ENCODE peak calls at places on chromosomes 5 and 9, in six cellular contexts. One of them, this sample, is unnamed.

GRCh38 chr5:161312882-161313281 is 233.6 kb downstream of the GABRB2 start:
- DNase-seq in OCI-LY7: no peak
- DNase-seq in right lobe of liver: no peak
- DNase-seq in brain microvascular endothelial cell: no peak
- DNase-seq in heart left ventricle: no peak
- DNase-seq in naive thymus-derived CD4-positive, alpha-beta T cell: no peak
- DNase-seq in this sample: no peak

GRCh38 chr5:154202379-154203260 is 12.1 kb downstream of the GALNT10 start:
- DNase-seq in right lobe of liver: no peak
- DNase-seq in heart left ventricle: no peak
- DNase-seq in OCI-LY7: no peak
- DNase-seq in naive thymus-derived CD4-positive, alpha-beta T cell: peak; percentile 26
- DNase-seq in brain microvascular endothelial cell: no peak
- DNase-seq in this sample: no peak

GRCh38 chr9:94892675-94893074 is 166.2 kb downstream of the AOPEP start:
- DNase-seq in right lobe of liver: no peak
- DNase-seq in heart left ventricle: no peak
- DNase-seq in brain microvascular endothelial cell: no peak
- DNase-seq in naive thymus-derived CD4-positive, alpha-beta T cell: no peak
- DNase-seq in OCI-LY7: no peak
- DNase-seq in this sample: no peak

GRCh38 chr5:141654298-141654697 is 3.1 kb upstream of the FCHSD1 start:
- DNase-seq in heart left ventricle: no peak
- DNase-seq in brain microvascular endothelial cell: peak; percentile 67
- DNase-seq in OCI-LY7: no peak
- DNase-seq in right lobe of liver: no peak
- DNase-seq in naive thymus-derived CD4-positive, alpha-beta T cell: no peak
- DNase-seq in this sample: no peak

GRCh38 chr5:19923742-19924141 is 64.3 kb downstream of the CDH18 start:
- DNase-seq in brain microvascular endothelial cell: no peak
- DNase-seq in heart left ventricle: no peak
- DNase-seq in right lobe of liver: no peak
- DNase-seq in OCI-LY7: no peak
- DNase-seq in naive thymus-derived CD4-positive, alpha-beta T cell: no peak
- DNase-seq in this sample: no peak

GRCh38 chr5:128213340-128213739 is 129.8 kb downstream of the SLC12A2 start:
- DNase-seq in right lobe of liver: no peak
- DNase-seq in OCI-LY7: peak; percentile 56
- DNase-seq in brain microvascular endothelial cell: peak; percentile 65
- DNase-seq in naive thymus-derived CD4-positive, alpha-beta T cell: peak; percentile 21
- DNase-seq in heart left ventricle: no peak
- DNase-seq in this sample: no peak

GRCh38 chr5:67581203-67581602 is 384.6 kb upstream of the CD180 start:
- DNase-seq in OCI-LY7: no peak
- DNase-seq in right lobe of liver: no peak
- DNase-seq in heart left ventricle: no peak
- DNase-seq in brain microvascular endothelial cell: no peak
- DNase-seq in naive thymus-derived CD4-positive, alpha-beta T cell: no peak
- DNase-seq in this sample: no peak

GRCh38 chr9:37127018-37127417 is 6.6 kb downstream of the ZCCHC7 start:
- DNase-seq in right lobe of liver: no peak
- DNase-seq in heart left ventricle: no peak
- DNase-seq in OCI-LY7: no peak
- DNase-seq in brain microvascular endothelial cell: no peak
- DNase-seq in naive thymus-derived CD4-positive, alpha-beta T cell: no peak
- DNase-seq in this sample: no peak

GRCh38 chr5:124285071-124285470 is 461.4 kb downstream of the ZNF608 start:
- DNase-seq in right lobe of liver: no peak
- DNase-seq in heart left ventricle: no peak
- DNase-seq in brain microvascular endothelial cell: no peak
- DNase-seq in OCI-LY7: no peak
- DNase-seq in naive thymus-derived CD4-positive, alpha-beta T cell: no peak
- DNase-seq in this sample: no peak

GRCh38 chr9:93132287-93132927 is 1.6 kb downstream of the NINJ1 start:
- DNase-seq in right lobe of liver: peak; percentile 92
- DNase-seq in brain microvascular endothelial cell: no peak
- DNase-seq in heart left ventricle: peak; percentile 85
- DNase-seq in naive thymus-derived CD4-positive, alpha-beta T cell: no peak
- DNase-seq in OCI-LY7: no peak
- DNase-seq in this sample: no peak

GRCh38 chr5:96331681-96332361 is 101.2 kb downstream of the PCSK1 start:
- DNase-seq in right lobe of liver: no peak
- DNase-seq in OCI-LY7: no peak
- DNase-seq in naive thymus-derived CD4-positive, alpha-beta T cell: no peak
- DNase-seq in brain microvascular endothelial cell: no peak
- DNase-seq in heart left ventricle: no peak
- DNase-seq in this sample: no peak

GRCh38 chr5:153542536-153542935 is 52.1 kb downstream of the GRIA1 start:
- DNase-seq in naive thymus-derived CD4-positive, alpha-beta T cell: no peak
- DNase-seq in heart left ventricle: no peak
- DNase-seq in right lobe of liver: no peak
- DNase-seq in brain microvascular endothelial cell: no peak
- DNase-seq in OCI-LY7: no peak
- DNase-seq in this sample: no peak

GRCh38 chr5:96006291-96006690 is 44.6 kb upstream of the ELL2 start:
- DNase-seq in right lobe of liver: no peak
- DNase-seq in naive thymus-derived CD4-positive, alpha-beta T cell: no peak
- DNase-seq in brain microvascular endothelial cell: no peak
- DNase-seq in OCI-LY7: no peak
- DNase-seq in heart left ventricle: no peak
- DNase-seq in this sample: no peak

GRCh38 chr5:137433539-137433938 is 65.6 kb downstream of the SPOCK1 start:
- DNase-seq in brain microvascular endothelial cell: no peak
- DNase-seq in right lobe of liver: no peak
- DNase-seq in naive thymus-derived CD4-positive, alpha-beta T cell: no peak
- DNase-seq in heart left ventricle: no peak
- DNase-seq in OCI-LY7: no peak
- DNase-seq in this sample: no peak
- H3K27ac ChIP-seq in brain microvascular endothelial cell: no peak overlapping the region
- H3K27ac ChIP-seq in right lobe of liver: no peak overlapping the region
- H3K27ac ChIP-seq in naive thymus-derived CD4-positive, alpha-beta T cell: no peak overlapping the region
- H3K27ac ChIP-seq in heart left ventricle: no peak overlapping the region
- H3K27ac ChIP-seq in OCI-LY7: no peak overlapping the region
- H3K27ac ChIP-seq in this sample: no peak overlapping the region

GRCh38 chr9:124385623-124386022 is 29.6 kb downstream of the PSMB7 start:
- DNase-seq in brain microvascular endothelial cell: no peak
- DNase-seq in naive thymus-derived CD4-positive, alpha-beta T cell: no peak
- DNase-seq in right lobe of liver: no peak
- DNase-seq in heart left ventricle: no peak
- DNase-seq in OCI-LY7: no peak
- DNase-seq in this sample: no peak

GRCh38 chr9:124388275-124389048 is 26.8 kb downstream of the PSMB7 start:
- DNase-seq in brain microvascular endothelial cell: no peak
- DNase-seq in naive thymus-derived CD4-positive, alpha-beta T cell: no peak
- DNase-seq in heart left ventricle: no peak
- DNase-seq in right lobe of liver: no peak
- DNase-seq in OCI-LY7: peak; percentile 5
- DNase-seq in this sample: no peak

GRCh38 chr9:124384210-124384609 is 31.0 kb downstream of the PSMB7 start:
- DNase-seq in OCI-LY7: no peak
- DNase-seq in naive thymus-derived CD4-positive, alpha-beta T cell: no peak
- DNase-seq in brain microvascular endothelial cell: no peak
- DNase-seq in heart left ventricle: no peak
- DNase-seq in right lobe of liver: no peak
- DNase-seq in this sample: no peak

GRCh38 chr9:124384849-124385248 is 30.4 kb downstream of the PSMB7 start:
- DNase-seq in heart left ventricle: no peak
- DNase-seq in right lobe of liver: no peak
- DNase-seq in brain microvascular endothelial cell: no peak
- DNase-seq in OCI-LY7: no peak
- DNase-seq in naive thymus-derived CD4-positive, alpha-beta T cell: no peak
- DNase-seq in this sample: no peak

DNA sequence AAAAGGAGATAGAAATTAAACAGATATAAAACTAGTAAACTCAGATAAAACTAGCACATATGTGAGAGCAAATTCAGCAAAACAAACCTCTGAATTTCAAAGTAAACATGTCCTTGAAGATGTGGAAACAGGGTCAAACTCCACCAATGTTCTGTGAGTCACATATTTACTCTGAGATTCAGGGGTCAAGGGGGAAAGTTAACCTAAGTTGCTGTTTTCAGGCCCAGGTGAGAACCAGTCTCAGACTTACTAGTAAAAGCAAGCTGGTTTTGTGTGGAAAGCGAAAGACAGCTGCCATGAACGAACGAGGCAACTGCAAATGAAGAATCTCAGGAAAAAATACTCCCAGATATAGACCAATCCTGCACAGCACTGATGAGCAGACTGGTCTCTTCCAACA is 29.0 kb downstream of the PSMB7 start:
- DNase-seq in OCI-LY7: no peak
- DNase-seq in naive thymus-derived CD4-positive, alpha-beta T cell: no peak
- DNase-seq in right lobe of liver: peak; percentile 71
- DNase-seq in heart left ventricle: no peak
- DNase-seq in brain microvascular endothelial cell: no peak
- DNase-seq in this sample: no peak
- H3K27ac ChIP-seq in OCI-LY7: no peak overlapping the region
- H3K27ac ChIP-seq in naive thymus-derived CD4-positive, alpha-beta T cell: no peak overlapping the region
- H3K27ac ChIP-seq in right lobe of liver: peak overlapping the region; percentile 86
- H3K27ac ChIP-seq in heart left ventricle: no peak overlapping the region
- H3K27ac ChIP-seq in brain microvascular endothelial cell: no peak overlapping the region
- H3K27ac ChIP-seq in this sample: no peak overlapping the region

DNA sequence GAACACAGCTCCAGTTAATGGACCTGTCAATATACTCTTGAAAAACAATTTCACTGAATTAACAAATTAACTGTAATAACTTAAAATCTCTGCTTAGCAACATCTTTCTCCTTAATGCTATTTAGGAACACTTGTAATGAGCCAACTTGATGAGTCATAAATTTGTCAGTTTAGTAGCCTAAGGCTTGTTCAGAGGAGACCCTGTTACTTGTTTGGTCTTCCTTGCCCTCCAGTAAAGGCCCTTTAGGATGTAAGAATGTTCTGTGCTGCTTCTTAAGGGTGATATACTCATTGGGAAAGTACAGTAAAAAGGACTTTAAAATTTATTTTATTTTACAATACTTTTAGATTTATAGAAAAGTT is 11.4 kb upstream of the MATR3 start:
- DNase-seq in OCI-LY7: no peak
- DNase-seq in heart left ventricle: no peak
- DNase-seq in right lobe of liver: no peak
- DNase-seq in naive thymus-derived CD4-positive, alpha-beta T cell: no peak
- DNase-seq in brain microvascular endothelial cell: no peak
- DNase-seq in this sample: no peak
- H3K27ac ChIP-seq in OCI-LY7: peak overlapping the region; percentile 34
- H3K27ac ChIP-seq in heart left ventricle: no peak overlapping the region
- H3K27ac ChIP-seq in right lobe of liver: no peak overlapping the region
- H3K27ac ChIP-seq in naive thymus-derived CD4-positive, alpha-beta T cell: no peak overlapping the region
- H3K27ac ChIP-seq in brain microvascular endothelial cell: no peak overlapping the region
- H3K27ac ChIP-seq in this sample: no peak overlapping the region

GRCh38 chr9:116697887-116698286 is 10.8 kb downstream of the TRIM32 start:
- DNase-seq in naive thymus-derived CD4-positive, alpha-beta T cell: no peak
- DNase-seq in right lobe of liver: no peak
- DNase-seq in OCI-LY7: no peak
- DNase-seq in brain microvascular endothelial cell: no peak
- DNase-seq in heart left ventricle: no peak
- DNase-seq in this sample: no peak
- H3K27ac ChIP-seq in naive thymus-derived CD4-positive, alpha-beta T cell: no peak overlapping the region
- H3K27ac ChIP-seq in right lobe of liver: no peak overlapping the region
- H3K27ac ChIP-seq in OCI-LY7: no peak overlapping the region
- H3K27ac ChIP-seq in brain microvascular endothelial cell: no peak overlapping the region
- H3K27ac ChIP-seq in heart left ventricle: no peak overlapping the region
- H3K27ac ChIP-seq in this sample: no peak overlapping the region

DNA sequence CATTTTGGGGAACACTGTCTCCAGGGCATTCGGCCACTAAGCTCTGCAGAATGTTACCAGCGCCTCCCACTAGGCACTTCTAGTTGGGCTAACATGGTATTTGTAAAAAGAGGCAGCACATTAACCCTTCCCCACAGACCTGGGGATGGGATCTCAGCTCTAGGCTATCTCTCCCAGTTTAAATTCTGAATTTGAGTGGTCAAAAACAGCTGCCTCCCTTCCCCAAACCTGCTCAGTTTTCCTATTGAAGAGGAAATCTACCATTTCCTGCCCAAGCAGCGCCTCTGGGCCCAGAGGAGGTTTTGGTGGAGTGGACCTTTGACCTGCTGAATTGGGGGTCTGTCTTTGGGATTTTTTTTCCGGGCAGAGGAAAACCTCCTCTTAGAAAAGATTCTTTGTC is 53.2 kb downstream of the ENC1 start:
- DNase-seq in right lobe of liver: no peak
- DNase-seq in naive thymus-derived CD4-positive, alpha-beta T cell: no peak
- DNase-seq in heart left ventricle: no peak
- DNase-seq in brain microvascular endothelial cell: no peak
- DNase-seq in OCI-LY7: no peak
- DNase-seq in this sample: no peak
- H3K27ac ChIP-seq in right lobe of liver: no peak overlapping the region
- H3K27ac ChIP-seq in naive thymus-derived CD4-positive, alpha-beta T cell: no peak overlapping the region
- H3K27ac ChIP-seq in heart left ventricle: peak overlapping the region; percentile 39
- H3K27ac ChIP-seq in brain microvascular endothelial cell: no peak overlapping the region
- H3K27ac ChIP-seq in OCI-LY7: no peak overlapping the region
- H3K27ac ChIP-seq in this sample: no peak overlapping the region

GRCh38 chr9:34601883-34602570 is 9.9 kb downstream of the RPP25L start:
- DNase-seq in naive thymus-derived CD4-positive, alpha-beta T cell: no peak
- DNase-seq in brain microvascular endothelial cell: no peak
- DNase-seq in OCI-LY7: no peak
- DNase-seq in heart left ventricle: no peak
- DNase-seq in right lobe of liver: no peak
- DNase-seq in this sample: no peak
- H3K27ac ChIP-seq in naive thymus-derived CD4-positive, alpha-beta T cell: no peak overlapping the region
- H3K27ac ChIP-seq in brain microvascular endothelial cell: no peak overlapping the region
- H3K27ac ChIP-seq in OCI-LY7: no peak overlapping the region
- H3K27ac ChIP-seq in heart left ventricle: no peak overlapping the region
- H3K27ac ChIP-seq in right lobe of liver: no peak overlapping the region
- H3K27ac ChIP-seq in this sample: no peak overlapping the region